ENCODE peak calls at places on chromosomes 1 and 21, in six cellular contexts. One of them, this sample, is unnamed.

GRCh38 chr1:34131396-34132160 is 33.5 kb downstream of the CSMD2 start:
- DNase-seq in T-helper 1 cell: no peak
- DNase-seq in GM12864: no peak
- DNase-seq in RPMI7951: peak
- DNase-seq in activated B cell treated with CpG ODN at 0.5 μM for 24 hours: no peak
- DNase-seq in stimulated activated CD4-positive, alpha-beta T cell treated with anti-CD3 and anti-CD28 coated beads, Interleukin-15, amount 100 ng/mL, for 48 hours: no peak
- DNase-seq in this sample: peak

GRCh38 chr1:65812065-65812464 is 19.4 kb downstream of the PDE4B start:
- DNase-seq in T-helper 1 cell: no peak
- DNase-seq in GM12864: peak
- DNase-seq in RPMI7951: peak
- DNase-seq in activated B cell treated with CpG ODN at 0.5 μM for 24 hours: no peak
- DNase-seq in stimulated activated CD4-positive, alpha-beta T cell treated with anti-CD3 and anti-CD28 coated beads, Interleukin-15, amount 100 ng/mL, for 48 hours: peak
- DNase-seq in this sample: peak

GRCh38 chr1:218717611-218718010 is 372.5 kb downstream of the TGFB2 start:
- DNase-seq in activated B cell treated with CpG ODN at 0.5 μM for 24 hours: no peak
- DNase-seq in T-helper 1 cell: no peak
- DNase-seq in GM12864: no peak
- DNase-seq in stimulated activated CD4-positive, alpha-beta T cell treated with anti-CD3 and anti-CD28 coated beads, Interleukin-15, amount 100 ng/mL, for 48 hours: no peak
- DNase-seq in RPMI7951: peak
- DNase-seq in this sample: no peak

GRCh38 chr1:29202053-29202452 is 20.4 kb upstream of the SRSF4 start:
- DNase-seq in stimulated activated CD4-positive, alpha-beta T cell treated with anti-CD3 and anti-CD28 coated beads, Interleukin-15, amount 100 ng/mL, for 48 hours: no peak
- DNase-seq in activated B cell treated with CpG ODN at 0.5 μM for 24 hours: no peak
- DNase-seq in GM12864: no peak
- DNase-seq in RPMI7951: no peak
- DNase-seq in T-helper 1 cell: no peak
- DNase-seq in this sample: no peak

GRCh38 chr21:46065215-46065992 is 32.5 kb upstream of the COL6A2 start:
- DNase-seq in activated B cell treated with CpG ODN at 0.5 μM for 24 hours: no peak
- DNase-seq in RPMI7951: peak
- DNase-seq in T-helper 1 cell: no peak
- DNase-seq in GM12864: no peak
- DNase-seq in stimulated activated CD4-positive, alpha-beta T cell treated with anti-CD3 and anti-CD28 coated beads, Interleukin-15, amount 100 ng/mL, for 48 hours: no peak
- DNase-seq in this sample: peak

GRCh38 chr1:21294266-21295058 is 4.2 kb upstream of the ECE1 start:
- DNase-seq in T-helper 1 cell: peak
- DNase-seq in activated B cell treated with CpG ODN at 0.5 μM for 24 hours: peak
- DNase-seq in stimulated activated CD4-positive, alpha-beta T cell treated with anti-CD3 and anti-CD28 coated beads, Interleukin-15, amount 100 ng/mL, for 48 hours: peak
- DNase-seq in RPMI7951: peak
- DNase-seq in GM12864: peak
- DNase-seq in this sample: no peak

GRCh38 chr1:207049974-207050391 is 1.0 kb downstream of the YOD1 start:
- DNase-seq in T-helper 1 cell: no peak
- DNase-seq in RPMI7951: peak
- DNase-seq in activated B cell treated with CpG ODN at 0.5 μM for 24 hours: no peak
- DNase-seq in GM12864: peak
- DNase-seq in stimulated activated CD4-positive, alpha-beta T cell treated with anti-CD3 and anti-CD28 coated beads, Interleukin-15, amount 100 ng/mL, for 48 hours: no peak
- DNase-seq in this sample: peak

GRCh38 chr1:99557556-99558256 is 88.2 kb upstream of the PALMD start:
- DNase-seq in stimulated activated CD4-positive, alpha-beta T cell treated with anti-CD3 and anti-CD28 coated beads, Interleukin-15, amount 100 ng/mL, for 48 hours: no peak
- DNase-seq in RPMI7951: peak
- DNase-seq in activated B cell treated with CpG ODN at 0.5 μM for 24 hours: no peak
- DNase-seq in T-helper 1 cell: no peak
- DNase-seq in GM12864: no peak
- DNase-seq in this sample: peak

GRCh38 chr21:31675960-31676359 is 16.5 kb downstream of the SOD1 start:
- DNase-seq in RPMI7951: no peak
- DNase-seq in GM12864: no peak
- DNase-seq in T-helper 1 cell: no peak
- DNase-seq in activated B cell treated with CpG ODN at 0.5 μM for 24 hours: no peak
- DNase-seq in stimulated activated CD4-positive, alpha-beta T cell treated with anti-CD3 and anti-CD28 coated beads, Interleukin-15, amount 100 ng/mL, for 48 hours: no peak
- DNase-seq in this sample: no peak